ENCODE peak calls at places on chromosomes 4 and X, in nine cellular contexts. One of them, this sample, is unnamed.

GRCh38 chrX:65196758-65197371 is 220.6 kb upstream of the ZC4H2 start:
- DNase-seq in B cell: no peak
- DNase-seq in Panc1: no peak
- DNase-seq in fibroblast of lung: no peak
- DNase-seq in lower leg skin: no peak
- DNase-seq in GM13977: no peak
- DNase-seq in stomach: peak; percentile 70
- DNase-seq in spleen: no peak
- DNase-seq in brain microvascular endothelial cell: no peak
- DNase-seq in this sample: no peak

GRCh38 chrX:36898301-36898700 is 109.9 kb upstream of the FAM47C start:
- DNase-seq in B cell: no peak
- DNase-seq in Panc1: no peak
- DNase-seq in fibroblast of lung: peak; percentile 0
- DNase-seq in lower leg skin: no peak
- DNase-seq in GM13977: peak; percentile 5
- DNase-seq in stomach: no peak
- DNase-seq in spleen: no peak
- DNase-seq in brain microvascular endothelial cell: no peak
- DNase-seq in this sample: peak; percentile 5

GRCh38 chrX:151973851-151974335 is 583 bp downstream of the GABRE start:
- DNase-seq in B cell: no peak
- DNase-seq in Panc1: no peak
- DNase-seq in fibroblast of lung: no peak
- DNase-seq in lower leg skin: peak; percentile 82
- DNase-seq in GM13977: peak; percentile 23
- DNase-seq in stomach: no peak
- DNase-seq in spleen: no peak
- DNase-seq in brain microvascular endothelial cell: no peak
- DNase-seq in this sample: no peak

GRCh38 chr4:183832776-183833450 is 72.2 kb upstream of the STOX2 start:
- DNase-seq in B cell: no peak
- DNase-seq in Panc1: no peak
- DNase-seq in fibroblast of lung: no peak
- DNase-seq in lower leg skin: no peak
- DNase-seq in GM13977: no peak
- DNase-seq in stomach: no peak
- DNase-seq in spleen: no peak
- DNase-seq in brain microvascular endothelial cell: no peak
- DNase-seq in this sample: no peak

GRCh38 chr4:166734797-166735196 is 499.5 kb downstream of the SPOCK3 start:
- DNase-seq in B cell: no peak
- DNase-seq in Panc1: no peak
- DNase-seq in fibroblast of lung: no peak
- DNase-seq in lower leg skin: no peak
- DNase-seq in GM13977: no peak
- DNase-seq in stomach: no peak
- DNase-seq in spleen: no peak
- DNase-seq in brain microvascular endothelial cell: no peak
- DNase-seq in this sample: no peak

GRCh38 chr4:156111706-156112105 is 158.0 kb upstream of the CTSO start:
- DNase-seq in B cell: no peak
- DNase-seq in Panc1: no peak
- DNase-seq in fibroblast of lung: no peak
- DNase-seq in lower leg skin: no peak
- DNase-seq in GM13977: no peak
- DNase-seq in stomach: no peak
- DNase-seq in spleen: no peak
- DNase-seq in brain microvascular endothelial cell: no peak
- DNase-seq in this sample: no peak

GRCh38 chr4:67909910-67910905 is 26.4 kb upstream of the TMPRSS11D start:
- DNase-seq in B cell: no peak
- DNase-seq in Panc1: no peak
- DNase-seq in fibroblast of lung: peak; percentile 47
- DNase-seq in lower leg skin: no peak
- DNase-seq in GM13977: no peak
- DNase-seq in stomach: no peak
- DNase-seq in spleen: no peak
- DNase-seq in brain microvascular endothelial cell: no peak
- DNase-seq in this sample: no peak

GRCh38 chr4:41538887-41539498 is 1.0 kb downstream of the LIMCH1 start:
- DNase-seq in B cell: no peak
- DNase-seq in Panc1: no peak
- DNase-seq in fibroblast of lung: no peak
- DNase-seq in lower leg skin: no peak
- DNase-seq in GM13977: no peak
- DNase-seq in stomach: no peak
- DNase-seq in spleen: peak; percentile 77
- DNase-seq in brain microvascular endothelial cell: no peak
- DNase-seq in this sample: no peak

GRCh38 chrX:119516157-119516702 is 48.0 kb downstream of the SLC25A5 start:
- DNase-seq in B cell: peak; percentile 62
- DNase-seq in Panc1: peak; percentile 62
- DNase-seq in fibroblast of lung: peak; percentile 77
- DNase-seq in lower leg skin: no peak
- DNase-seq in GM13977: peak; percentile 84
- DNase-seq in stomach: no peak
- DNase-seq in spleen: no peak
- DNase-seq in brain microvascular endothelial cell: peak; percentile 26
- DNase-seq in this sample: peak; percentile 80

DNA sequence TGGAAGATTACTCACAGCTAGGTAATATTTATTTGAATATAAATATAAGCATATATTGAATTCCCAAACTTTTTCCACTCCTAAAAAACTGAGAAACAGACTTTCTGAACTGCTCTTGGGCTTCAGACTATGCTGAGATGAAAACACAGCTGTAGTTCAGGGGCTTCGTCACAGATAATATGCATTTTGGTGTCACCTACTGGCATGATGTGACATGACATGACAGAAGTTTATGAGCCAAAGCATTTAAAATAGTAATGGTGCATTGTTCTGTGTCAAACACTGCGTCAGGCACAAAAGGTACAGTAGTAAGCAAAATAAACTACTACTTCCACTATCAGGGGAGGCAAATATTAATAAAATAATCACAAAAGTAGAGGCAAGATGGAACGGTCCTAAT is 171.3 kb downstream of the BTC start:
- DNase-seq in B cell: no peak
- DNase-seq in Panc1: peak; percentile 51
- DNase-seq in fibroblast of lung: peak; percentile 85
- DNase-seq in lower leg skin: no peak
- DNase-seq in GM13977: peak; percentile 32
- DNase-seq in stomach: no peak
- DNase-seq in spleen: no peak
- DNase-seq in brain microvascular endothelial cell: peak; percentile 64
- DNase-seq in this sample: peak; percentile 10
- TF ChIP-seq CTCF in B cell: peak; percentile 59
- TF ChIP-seq CTCF in Panc1: peak; percentile 58
- TF ChIP-seq CTCF in fibroblast of lung: no peak
- TF ChIP-seq CTCF in lower leg skin: no peak
- TF ChIP-seq CTCF in GM13977: peak; percentile 51
- TF ChIP-seq CTCF in stomach: no peak
- TF ChIP-seq CTCF in spleen: peak; percentile 24
- TF ChIP-seq CTCF in brain microvascular endothelial cell: peak; percentile 59
- TF ChIP-seq CTCF in this sample: peak; percentile 39

GRCh38 chrX:17888421-17888820 is 27.3 kb upstream of the RAI2 start:
- DNase-seq in B cell: no peak
- DNase-seq in Panc1: no peak
- DNase-seq in fibroblast of lung: no peak
- DNase-seq in lower leg skin: no peak
- DNase-seq in GM13977: no peak
- DNase-seq in stomach: no peak
- DNase-seq in spleen: no peak
- DNase-seq in brain microvascular endothelial cell: no peak
- DNase-seq in this sample: no peak
- TF ChIP-seq CTCF in B cell: no peak
- TF ChIP-seq CTCF in Panc1: no peak
- TF ChIP-seq CTCF in fibroblast of lung: no peak
- TF ChIP-seq CTCF in lower leg skin: no peak
- TF ChIP-seq CTCF in GM13977: no peak
- TF ChIP-seq CTCF in stomach: no peak
- TF ChIP-seq CTCF in spleen: no peak
- TF ChIP-seq CTCF in brain microvascular endothelial cell: no peak
- TF ChIP-seq CTCF in this sample: no peak

GRCh38 chrX:100373673-100374072 is 36.4 kb downstream of the PCDH19 start:
- DNase-seq in B cell: no peak
- DNase-seq in Panc1: no peak
- DNase-seq in fibroblast of lung: no peak
- DNase-seq in lower leg skin: no peak
- DNase-seq in GM13977: no peak
- DNase-seq in stomach: no peak
- DNase-seq in spleen: no peak
- DNase-seq in brain microvascular endothelial cell: no peak
- DNase-seq in this sample: no peak

GRCh38 chrX:100363926-100364325 is 46.1 kb downstream of the PCDH19 start:
- DNase-seq in B cell: no peak
- DNase-seq in Panc1: no peak
- DNase-seq in fibroblast of lung: no peak
- DNase-seq in lower leg skin: no peak
- DNase-seq in GM13977: no peak
- DNase-seq in stomach: no peak
- DNase-seq in spleen: no peak
- DNase-seq in brain microvascular endothelial cell: no peak
- DNase-seq in this sample: no peak

GRCh38 chrX:100368167-100368566 is 41.9 kb downstream of the PCDH19 start:
- DNase-seq in B cell: no peak
- DNase-seq in Panc1: peak; percentile 8
- DNase-seq in fibroblast of lung: peak; percentile 1
- DNase-seq in lower leg skin: no peak
- DNase-seq in GM13977: peak; percentile 17
- DNase-seq in stomach: no peak
- DNase-seq in spleen: no peak
- DNase-seq in brain microvascular endothelial cell: no peak
- DNase-seq in this sample: peak; percentile 12
- TF ChIP-seq CTCF in B cell: no peak
- TF ChIP-seq CTCF in Panc1: peak; percentile 61
- TF ChIP-seq CTCF in fibroblast of lung: no peak
- TF ChIP-seq CTCF in lower leg skin: no peak
- TF ChIP-seq CTCF in GM13977: no peak
- TF ChIP-seq CTCF in stomach: no peak
- TF ChIP-seq CTCF in spleen: peak; percentile 14
- TF ChIP-seq CTCF in brain microvascular endothelial cell: peak; percentile 35
- TF ChIP-seq CTCF in this sample: peak; percentile 22

DNA sequence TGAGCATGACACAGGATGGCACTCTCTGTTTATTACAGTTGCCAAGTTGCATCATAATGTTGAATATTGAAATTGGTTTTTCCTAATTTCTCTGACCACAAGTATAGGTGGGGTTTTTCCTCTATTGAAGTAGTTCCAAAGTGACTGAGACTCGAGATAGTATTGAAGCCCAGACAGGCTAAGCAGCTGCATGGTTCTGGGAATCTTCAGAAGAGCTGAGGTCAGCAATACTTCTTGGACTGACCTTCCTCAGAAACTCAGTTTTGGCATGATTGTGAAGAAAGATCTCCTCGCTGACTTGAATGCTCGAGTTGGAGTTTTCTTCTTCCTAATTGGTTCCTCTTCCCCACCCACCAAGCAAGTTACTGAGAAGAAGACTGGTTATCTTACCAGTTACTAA is 91.0 kb downstream of the P2RY10 start:
- DNase-seq in B cell: no peak
- DNase-seq in Panc1: no peak
- DNase-seq in fibroblast of lung: no peak
- DNase-seq in lower leg skin: no peak
- DNase-seq in GM13977: no peak
- DNase-seq in stomach: no peak
- DNase-seq in spleen: no peak
- DNase-seq in brain microvascular endothelial cell: no peak
- DNase-seq in this sample: no peak
- TF ChIP-seq CTCF in B cell: no peak
- TF ChIP-seq CTCF in Panc1: no peak
- TF ChIP-seq CTCF in fibroblast of lung: no peak
- TF ChIP-seq CTCF in lower leg skin: no peak
- TF ChIP-seq CTCF in GM13977: no peak
- TF ChIP-seq CTCF in stomach: no peak
- TF ChIP-seq CTCF in spleen: no peak
- TF ChIP-seq CTCF in brain microvascular endothelial cell: no peak
- TF ChIP-seq CTCF in this sample: no peak

GRCh38 chr4:125911481-125911880 is 596.7 kb downstream of the FAT4 start:
- DNase-seq in B cell: no peak
- DNase-seq in Panc1: no peak
- DNase-seq in fibroblast of lung: no peak
- DNase-seq in lower leg skin: no peak
- DNase-seq in GM13977: no peak
- DNase-seq in stomach: no peak
- DNase-seq in spleen: no peak
- DNase-seq in brain microvascular endothelial cell: no peak
- DNase-seq in this sample: no peak
- TF ChIP-seq CTCF in B cell: no peak
- TF ChIP-seq CTCF in Panc1: no peak
- TF ChIP-seq CTCF in fibroblast of lung: no peak
- TF ChIP-seq CTCF in lower leg skin: no peak
- TF ChIP-seq CTCF in GM13977: no peak
- TF ChIP-seq CTCF in stomach: no peak
- TF ChIP-seq CTCF in spleen: no peak
- TF ChIP-seq CTCF in brain microvascular endothelial cell: no peak
- TF ChIP-seq CTCF in this sample: no peak

GRCh38 chrX:130531066-130531465 is 129.3 kb downstream of the RBMX2 start:
- DNase-seq in B cell: no peak
- DNase-seq in Panc1: no peak
- DNase-seq in fibroblast of lung: no peak
- DNase-seq in lower leg skin: no peak
- DNase-seq in GM13977: no peak
- DNase-seq in stomach: no peak
- DNase-seq in spleen: no peak
- DNase-seq in brain microvascular endothelial cell: no peak
- DNase-seq in this sample: no peak
- TF ChIP-seq CTCF in B cell: no peak
- TF ChIP-seq CTCF in Panc1: no peak
- TF ChIP-seq CTCF in fibroblast of lung: no peak
- TF ChIP-seq CTCF in lower leg skin: no peak
- TF ChIP-seq CTCF in GM13977: no peak
- TF ChIP-seq CTCF in stomach: no peak
- TF ChIP-seq CTCF in spleen: no peak
- TF ChIP-seq CTCF in brain microvascular endothelial cell: no peak
- TF ChIP-seq CTCF in this sample: no peak

DNA sequence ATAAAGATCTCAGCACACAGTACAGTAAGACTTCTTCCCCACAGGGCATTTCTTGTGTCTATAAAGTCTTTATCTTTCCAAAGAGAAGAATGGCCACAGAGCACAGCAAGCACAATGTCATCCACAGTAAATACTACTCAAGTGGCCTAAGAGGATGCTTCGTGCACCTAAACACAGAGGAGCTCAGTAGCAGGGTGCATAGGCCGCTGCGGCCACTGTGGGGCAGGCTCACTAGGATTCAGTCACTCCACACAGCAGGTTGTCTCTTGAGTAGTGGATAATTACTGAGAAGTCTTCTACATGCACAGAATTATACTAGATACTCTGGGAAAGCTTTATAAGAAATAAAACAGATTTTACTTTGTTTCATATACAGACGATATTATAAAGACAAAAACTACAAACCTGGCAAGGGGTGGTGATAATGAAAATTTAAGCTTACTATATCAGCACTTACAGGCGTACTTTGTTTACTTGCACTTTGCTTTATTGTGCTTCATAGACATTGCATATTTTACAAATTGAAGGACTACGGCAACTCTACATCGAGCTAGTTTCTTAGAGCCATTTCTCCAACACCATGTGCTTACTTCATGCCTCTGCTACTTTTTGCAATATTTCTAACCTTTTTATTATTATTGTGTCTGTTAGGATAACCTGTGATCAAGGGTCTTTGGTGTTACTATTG is 78.5 kb downstream of the PRDM5 start:
- DNase-seq in B cell: no peak
- DNase-seq in Panc1: no peak
- DNase-seq in fibroblast of lung: no peak
- DNase-seq in lower leg skin: no peak
- DNase-seq in GM13977: no peak
- DNase-seq in stomach: no peak
- DNase-seq in spleen: no peak
- DNase-seq in brain microvascular endothelial cell: no peak
- DNase-seq in this sample: no peak
- TF ChIP-seq CTCF in B cell: no peak
- TF ChIP-seq CTCF in Panc1: peak; percentile 42
- TF ChIP-seq CTCF in fibroblast of lung: no peak
- TF ChIP-seq CTCF in lower leg skin: no peak
- TF ChIP-seq CTCF in GM13977: peak; percentile 44
- TF ChIP-seq CTCF in stomach: no peak
- TF ChIP-seq CTCF in spleen: no peak
- TF ChIP-seq CTCF in brain microvascular endothelial cell: peak; percentile 50
- TF ChIP-seq CTCF in this sample: no peak